ENCODE peak calls at places on chromosomes 12 and 14, in nine cellular contexts. P, X, S, D, Y, T, G, C and L are unnamed samples.

GRCh38 chr12:31591308-31591901 is 469 bp upstream of the DENND5B start:
- DNase-seq in P (no peak), X (no peak), S (peak; percentile 16), D (peak; percentile 15), Y (no peak), T (no peak), G (no peak), C (no peak), L (peak; percentile 73)

GRCh38 chr12:131176266-131176665 is 222.6 kb downstream of the ADGRD1 start:
- DNase-seq in P (no peak), X (no peak), S (no peak), D (no peak), Y (no peak), T (no peak), G (no peak), C (no peak), L (no peak)

GRCh38 chr14:104634031-104634760 is 29.6 kb upstream of the TMEM179 start:
- DNase-seq in P (no peak), X (no peak), S (peak; percentile 39), D (no peak), Y (no peak), T (no peak), G (no peak), C (no peak), L (no peak)

GRCh38 chr12:14982562-14982961 is 9.7 kb downstream of the PDE6H start:
- DNase-seq in P (no peak), X (no peak), S (no peak), D (no peak), Y (peak; percentile 73), T (no peak), G (no peak), C (no peak), L (no peak)

GRCh38 chr14:90510208-90510607 is 113.4 kb downstream of the CALM1 start:
- DNase-seq in P (no peak), X (no peak), S (no peak), D (no peak), Y (no peak), T (no peak), G (peak; percentile 62), C (no peak), L (peak; percentile 64)

GRCh38 chr14:106622200-106622745 is 1095.9 kb downstream of the TMEM121 start:
- DNase-seq in P (peak; percentile 10), X (no peak), S (no peak), D (no peak), Y (no peak), T (no peak), G (no peak), C (no peak), L (no peak)

GRCh38 chr14:101398011-101398410 is 163.3 kb upstream of the DIO3 start:
- DNase-seq in P (no peak), X (no peak), S (no peak), D (no peak), Y (no peak), T (no peak), G (no peak), C (no peak), L (no peak)

GRCh38 chr12:97229036-97229435 is 233.6 kb upstream of the RMST start:
- DNase-seq in P (no peak), X (no peak), S (no peak), D (no peak), Y (no peak), T (no peak), G (peak; percentile 99), C (no peak), L (peak; percentile 99)

GRCh38 chr14:84343637-84344036 is 1186.3 kb upstream of the FLRT2 start:
- DNase-seq in P (no peak), X (no peak), S (no peak), D (peak; percentile 8), Y (peak; percentile 87), T (no peak), G (peak; percentile 27), C (no peak), L (peak; percentile 89)

GRCh38 chr12:66066071-66066928 is 64.2 kb downstream of the LLPH start:
- DNase-seq in P (no peak), X (no peak), S (peak; percentile 91), D (peak; percentile 81), Y (peak; percentile 79), T (no peak), G (peak; percentile 81), C (no peak), L (no peak)

GRCh38 chr14:102508774-102509743 is 517 bp downstream of the ANKRD9 start:
- DNase-seq in P (peak; percentile 36), X (no peak), S (no peak), D (no peak), Y (peak; percentile 27), T (peak; percentile 76), G (no peak), C (peak; percentile 46), L (peak; percentile 66)

GRCh38 chr14:50658203-50658602 is 9.9 kb downstream of the SAV1 start:
- DNase-seq in P (no peak), X (no peak), S (no peak), D (no peak), Y (peak; percentile 74), T (no peak), G (no peak), C (no peak), L (no peak)

GRCh38 chr12:102061096-102061555 is 665 bp downstream of the WASHC3 start:
- DNase-seq in P (no peak), X (no peak), S (no peak), D (no peak), Y (no peak), T (no peak), G (no peak), C (no peak), L (peak; percentile 68)

GRCh38 chr12:49641748-49642369 is 18.5 kb downstream of the PRPF40B start:
- DNase-seq in P (no peak), X (no peak), S (no peak), D (no peak), Y (no peak), T (no peak), G (no peak), C (no peak), L (no peak)

GRCh38 chr14:24367506-24368214 is at the start of gene NFATC4:
- DNase-seq in P (no peak), X (no peak), S (peak; percentile 97), D (no peak), Y (peak; percentile 92), T (peak; percentile 95), G (peak; percentile 90), C (peak; percentile 33), L (peak; percentile 95)

GRCh38 chr12:52617403-52617785 is 965 bp downstream of the KRT73 start:
- DNase-seq in P (no peak), X (no peak), S (no peak), D (no peak), Y (no peak), T (no peak), G (no peak), C (no peak), L (no peak)

GRCh38 chr12:117045175-117045997 is 53.8 kb downstream of the TESC start:
- DNase-seq in P (no peak), X (no peak), S (peak; percentile 48), D (no peak), Y (no peak), T (no peak), G (no peak), C (no peak), L (no peak)

GRCh38 chr12:110758922-110759321 is 16.2 kb upstream of the PPP1CC start:
- DNase-seq in P (no peak), X (no peak), S (no peak), D (no peak), Y (no peak), T (no peak), G (no peak), C (no peak), L (no peak)

GRCh38 chr12:24760162-24760561 is 188.7 kb downstream of the BCAT1 start:
- DNase-seq in P (no peak), X (no peak), S (no peak), D (peak; percentile 66), Y (no peak), T (no peak), G (no peak), C (no peak), L (peak; percentile 86)

GRCh38 chr14:79201545-79202247 is 1009.6 kb downstream of the DIO2 start:
- DNase-seq in P (no peak), X (no peak), S (no peak), D (no peak), Y (no peak), T (no peak), G (no peak), C (no peak), L (no peak)

GRCh38 chr14:22418631-22419030 is 170.4 kb downstream of the DAD1 start:
- DNase-seq in P (no peak), X (no peak), S (no peak), D (no peak), Y (no peak), T (no peak), G (no peak), C (peak; percentile 28), L (no peak)

GRCh38 chr12:8052679-8053078 is 13.5 kb downstream of the C3AR1 start:
- DNase-seq in P (no peak), X (no peak), S (no peak), D (no peak), Y (no peak), T (no peak), G (no peak), C (no peak), L (no peak)

GRCh38 chr12:91926810-91927209 is 218.8 kb downstream of the BTG1 start:
- DNase-seq in P (no peak), X (no peak), S (no peak), D (peak; percentile 46), Y (peak; percentile 82), T (no peak), G (peak; percentile 84), C (no peak), L (peak; percentile 99)

GRCh38 chr12:52148541-52149181 is 43.2 kb downstream of the KRT80 start:
- DNase-seq in P (no peak), X (no peak), S (no peak), D (peak; percentile 72), Y (no peak), T (no peak), G (no peak), C (no peak), L (peak; percentile 43)

GRCh38 chr14:102318781-102319276 is 717 bp upstream of the ZNF839 start:
- DNase-seq in P (no peak), X (no peak), S (no peak), D (no peak), Y (no peak), T (peak; percentile 50), G (no peak), C (no peak), L (no peak)

GRCh38 chr12:113908584-113909100 is 57.5 kb downstream of the RBM19 start:
- DNase-seq in P (no peak), X (no peak), S (no peak), D (no peak), Y (no peak), T (no peak), G (no peak), C (no peak), L (no peak)

GRCh38 chr12:110739488-110739887 is 3.2 kb downstream of the PPP1CC start:
- DNase-seq in P (no peak), X (no peak), S (no peak), D (no peak), Y (no peak), T (no peak), G (no peak), C (no peak), L (no peak)

GRCh38 chr14:91980157-91980556 is 32.7 kb upstream of the FBLN5 start:
- DNase-seq in P (no peak), X (no peak), S (no peak), D (peak; percentile 96), Y (peak; percentile 98), T (no peak), G (no peak), C (no peak), L (peak; percentile 12)

GRCh38 chr12:93944196-93944595 is 204.2 kb upstream of the PLXNC1 start:
- DNase-seq in P (no peak), X (no peak), S (no peak), D (no peak), Y (no peak), T (no peak), G (no peak), C (no peak), L (no peak)

GRCh38 chr14:38737657-38738056 is 365.4 kb downstream of the SEC23A start:
- DNase-seq in P (no peak), X (no peak), S (no peak), D (no peak), Y (no peak), T (no peak), G (no peak), C (no peak), L (no peak)

GRCh38 chr12:12315838-12316237 is 34.2 kb downstream of the MANSC1 start:
- DNase-seq in P (no peak), X (no peak), S (no peak), D (no peak), Y (no peak), T (no peak), G (no peak), C (no peak), L (no peak)